ENCODE peak calls at places on chromosomes 4 and X, in four cellular contexts. One of them, this sample, is unnamed.

GRCh38 chrX:18890724-18891560 is 93.0 kb downstream of the PHKA2 start:
- DNase-seq in HepG2: no peak
- DNase-seq in HCT116: no peak
- DNase-seq in A549: no peak
- DNase-seq in this sample: no peak

GRCh38 chr4:181845617-181846016 is 397.6 kb upstream of the TENM3 start:
- DNase-seq in A549: no peak
- DNase-seq in HepG2: no peak
- DNase-seq in HCT116: no peak
- DNase-seq in this sample: no peak

GRCh38 chrX:1306909-1307625 is 29.5 kb upstream of the IL3RA start:
- DNase-seq in HCT116: no peak
- DNase-seq in A549: no peak
- DNase-seq in HepG2: no peak
- DNase-seq in this sample: no peak

GRCh38 chr4:29081230-29081955 is 1638.8 kb upstream of the PCDH7 start:
- DNase-seq in A549: no peak
- DNase-seq in HepG2: no peak
- DNase-seq in HCT116: peak
- DNase-seq in this sample: peak

GRCh38 chrX:103310592-103311400 is at the start of gene BEX2:
- DNase-seq in HCT116: peak
- DNase-seq in A549: peak
- DNase-seq in HepG2: no peak
- DNase-seq in this sample: no peak

GRCh38 chrX:96685205-96686099 is 810 bp downstream of the DIAPH2 start:
- DNase-seq in A549: peak
- DNase-seq in HCT116: no peak
- DNase-seq in HepG2: peak
- DNase-seq in this sample: peak

GRCh38 chr4:1857931-1858330 is 2.0 kb upstream of the LETM1 start:
- DNase-seq in HCT116: no peak
- DNase-seq in HepG2: no peak
- DNase-seq in A549: no peak
- DNase-seq in this sample: no peak

GRCh38 chr4:169345207-169345788 is 74.5 kb upstream of the SH3RF1 start:
- DNase-seq in A549: no peak
- DNase-seq in HepG2: no peak
- DNase-seq in HCT116: peak
- DNase-seq in this sample: no peak

GRCh38 chr4:98778206-98778605 is 119.8 kb upstream of the TSPAN5 start:
- DNase-seq in HCT116: no peak
- DNase-seq in A549: peak
- DNase-seq in HepG2: peak
- DNase-seq in this sample: peak

GRCh38 chrX:43940811-43941210 is 32.4 kb downstream of the NDP start:
- DNase-seq in HepG2: no peak
- DNase-seq in HCT116: no peak
- DNase-seq in A549: peak
- DNase-seq in this sample: no peak

GRCh38 chr4:59612235-59612634 is 1587.9 kb upstream of the ADGRL3 start:
- DNase-seq in HCT116: no peak
- DNase-seq in A549: peak
- DNase-seq in HepG2: no peak
- DNase-seq in this sample: peak

GRCh38 chr4:32226733-32227132 is 1506.6 kb downstream of the PCDH7 start:
- DNase-seq in HepG2: no peak
- DNase-seq in HCT116: no peak
- DNase-seq in A549: no peak
- DNase-seq in this sample: no peak

GRCh38 chrX:129763666-129764065 is 16.1 kb upstream of the SASH3 start:
- DNase-seq in A549: no peak
- DNase-seq in HCT116: no peak
- DNase-seq in HepG2: no peak
- DNase-seq in this sample: no peak

GRCh38 chr4:24763631-24764302 is 31.6 kb upstream of the SOD3 start:
- DNase-seq in HCT116: no peak
- DNase-seq in HepG2: no peak
- DNase-seq in A549: peak
- DNase-seq in this sample: no peak
- TF ChIP-seq MAX in HCT116: no peak
- TF ChIP-seq MAX in HepG2: no peak
- TF ChIP-seq MAX in A549: no peak
- TF ChIP-seq MAX in this sample: no peak

DNA sequence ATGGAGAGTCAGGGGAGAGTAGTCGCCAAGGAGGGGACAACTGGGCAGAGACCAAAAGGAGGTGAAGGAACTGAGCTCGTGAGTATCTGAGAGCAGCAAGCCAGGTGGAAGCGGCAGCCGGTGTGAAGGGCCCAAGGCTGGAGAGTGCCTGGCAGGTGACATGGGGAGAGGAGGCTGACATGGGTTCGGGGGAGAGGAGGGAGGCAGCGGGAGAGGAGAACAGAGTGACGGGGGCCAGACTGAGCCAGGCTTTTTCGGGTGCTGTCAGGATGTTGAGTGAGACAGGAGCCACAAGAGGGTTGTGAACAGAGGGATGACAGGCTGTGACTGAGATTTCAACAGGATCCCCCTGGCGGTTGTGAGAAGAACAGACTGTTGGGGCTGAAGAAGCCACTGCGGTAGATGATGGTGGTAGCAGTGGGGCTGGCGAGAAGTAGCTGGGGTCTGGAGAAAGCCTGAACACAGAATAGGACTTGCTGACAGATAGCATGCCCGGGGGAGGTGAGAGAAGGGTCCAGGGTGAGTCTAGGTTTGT is 5.7 kb downstream of the ELK1 start:
- DNase-seq in A549: peak
- DNase-seq in HCT116: no peak
- DNase-seq in HepG2: no peak
- DNase-seq in this sample: peak
- TF ChIP-seq CTCF in A549: peak
- TF ChIP-seq CTCF in HCT116: no peak
- TF ChIP-seq CTCF in HepG2: no peak
- TF ChIP-seq CTCF in this sample: no peak

GRCh38 chr4:40475609-40476008 is 140.5 kb downstream of the CHRNA9 start:
- DNase-seq in HepG2: peak
- DNase-seq in HCT116: no peak
- DNase-seq in A549: peak
- DNase-seq in this sample: no peak
- TF ChIP-seq POLR2A in HepG2: no peak
- TF ChIP-seq POLR2A in HCT116: no peak
- TF ChIP-seq POLR2A in A549: no peak
- TF ChIP-seq POLR2A in this sample: no peak

DNA sequence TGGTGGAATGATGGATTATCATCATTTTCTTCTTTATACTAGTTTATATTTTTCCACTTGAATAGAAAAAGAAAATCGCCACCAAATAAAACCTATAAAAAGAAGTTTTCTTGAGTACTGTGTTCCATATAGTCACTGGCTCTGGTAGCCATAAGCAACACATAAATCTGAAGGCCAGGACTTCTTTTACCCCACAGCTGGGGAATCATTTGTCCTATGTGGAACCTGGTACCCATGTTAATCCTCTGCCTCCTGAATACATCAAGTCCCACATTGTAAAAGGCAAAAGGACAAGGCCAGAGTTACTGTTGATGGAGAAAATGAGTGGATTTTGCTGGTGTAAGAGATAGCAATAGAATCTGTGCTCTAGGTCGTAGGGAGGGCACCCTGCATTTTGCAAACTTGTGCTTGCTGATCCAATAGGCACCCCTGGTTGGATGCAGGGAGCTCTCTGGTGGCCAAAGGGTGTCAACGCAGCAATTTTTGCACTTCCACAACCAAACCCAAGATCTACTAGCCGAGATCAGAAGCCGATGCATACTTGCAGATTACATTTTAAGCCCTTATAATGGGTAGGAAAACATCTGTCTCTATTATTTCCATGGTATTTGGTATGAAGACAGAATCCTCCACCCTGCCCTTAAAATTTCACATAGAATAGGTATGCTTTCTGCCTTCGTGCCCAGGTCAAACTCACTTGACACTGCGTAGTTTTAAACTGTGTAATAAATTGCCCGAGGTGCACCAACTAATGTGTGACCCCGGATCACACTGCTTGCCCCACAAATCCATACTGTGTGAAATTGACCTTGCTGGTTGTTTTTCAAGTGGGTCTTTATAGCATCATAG is 146.2 kb upstream of the SCML1 start:
- DNase-seq in HCT116: peak
- DNase-seq in HepG2: peak
- DNase-seq in A549: peak
- DNase-seq in this sample: peak
- TF ChIP-seq MAX in HCT116: no peak
- TF ChIP-seq MAX in HepG2: no peak
- TF ChIP-seq MAX in A549: peak
- TF ChIP-seq MAX in this sample: no peak

GRCh38 chr4:171650543-171650942 is 162.7 kb upstream of the GALNTL6 start:
- DNase-seq in HepG2: peak
- DNase-seq in HCT116: no peak
- DNase-seq in A549: no peak
- DNase-seq in this sample: no peak
- TF ChIP-seq CTCF in HepG2: peak
- TF ChIP-seq CTCF in HCT116: no peak
- TF ChIP-seq CTCF in A549: no peak
- TF ChIP-seq CTCF in this sample: peak

DNA sequence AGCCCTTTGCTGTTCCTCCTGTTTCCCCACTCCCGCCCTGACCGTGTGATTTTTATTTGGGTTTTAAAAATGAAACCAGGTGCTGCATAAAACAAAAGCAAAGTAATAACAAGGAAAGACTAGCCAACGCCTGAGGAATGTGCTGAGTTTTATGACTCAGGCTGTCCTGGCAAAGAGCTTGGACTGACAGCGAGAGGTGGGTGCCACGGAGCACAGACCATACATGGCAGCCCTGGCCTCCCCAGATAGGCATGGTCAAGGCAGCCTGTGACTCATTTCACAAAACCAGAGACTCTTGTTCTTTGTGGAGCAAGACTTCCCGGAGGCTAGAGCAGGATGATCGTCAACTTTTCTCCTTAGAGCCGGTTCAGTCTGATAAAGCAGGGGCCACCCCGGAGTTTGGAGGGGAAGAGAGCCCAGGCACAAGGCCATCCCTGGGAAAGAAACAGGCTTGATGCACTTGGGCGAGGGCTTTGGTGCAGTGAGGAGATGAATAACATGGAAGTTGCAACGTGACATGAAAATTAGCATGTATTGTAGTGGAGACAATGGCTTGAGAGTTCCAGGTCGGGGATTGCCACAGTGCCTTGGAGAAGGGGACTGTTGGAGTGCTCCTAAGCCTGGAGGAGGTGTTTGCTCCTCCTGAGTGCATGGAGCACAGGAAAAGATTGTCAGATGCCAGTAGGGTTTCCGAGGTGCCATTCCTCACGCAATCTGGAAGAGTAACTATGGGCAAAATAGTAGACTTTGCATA is 54.8 kb downstream of the C4orf51 start:
- DNase-seq in HepG2: peak
- DNase-seq in HCT116: no peak
- DNase-seq in A549: peak
- DNase-seq in this sample: no peak
- TF ChIP-seq POLR2A in HepG2: no peak
- TF ChIP-seq POLR2A in HCT116: no peak
- TF ChIP-seq POLR2A in A549: no peak
- TF ChIP-seq POLR2A in this sample: no peak

GRCh38 chr4:16116493-16116990 is 32.7 kb upstream of the PROM1 start:
- DNase-seq in A549: no peak
- DNase-seq in HepG2: peak
- DNase-seq in HCT116: no peak
- DNase-seq in this sample: no peak
- TF ChIP-seq MAX in A549: no peak
- TF ChIP-seq MAX in HepG2: no peak
- TF ChIP-seq MAX in HCT116: no peak
- TF ChIP-seq MAX in this sample: no peak

GRCh38 chr4:8940792-8941491 is 69.3 kb upstream of the HMX1 start:
- DNase-seq in HCT116: no peak
- DNase-seq in HepG2: peak
- DNase-seq in A549: peak
- DNase-seq in this sample: no peak
- TF ChIP-seq CTCF in HCT116: peak
- TF ChIP-seq CTCF in HepG2: peak
- TF ChIP-seq CTCF in A549: peak
- TF ChIP-seq CTCF in this sample: peak

DNA sequence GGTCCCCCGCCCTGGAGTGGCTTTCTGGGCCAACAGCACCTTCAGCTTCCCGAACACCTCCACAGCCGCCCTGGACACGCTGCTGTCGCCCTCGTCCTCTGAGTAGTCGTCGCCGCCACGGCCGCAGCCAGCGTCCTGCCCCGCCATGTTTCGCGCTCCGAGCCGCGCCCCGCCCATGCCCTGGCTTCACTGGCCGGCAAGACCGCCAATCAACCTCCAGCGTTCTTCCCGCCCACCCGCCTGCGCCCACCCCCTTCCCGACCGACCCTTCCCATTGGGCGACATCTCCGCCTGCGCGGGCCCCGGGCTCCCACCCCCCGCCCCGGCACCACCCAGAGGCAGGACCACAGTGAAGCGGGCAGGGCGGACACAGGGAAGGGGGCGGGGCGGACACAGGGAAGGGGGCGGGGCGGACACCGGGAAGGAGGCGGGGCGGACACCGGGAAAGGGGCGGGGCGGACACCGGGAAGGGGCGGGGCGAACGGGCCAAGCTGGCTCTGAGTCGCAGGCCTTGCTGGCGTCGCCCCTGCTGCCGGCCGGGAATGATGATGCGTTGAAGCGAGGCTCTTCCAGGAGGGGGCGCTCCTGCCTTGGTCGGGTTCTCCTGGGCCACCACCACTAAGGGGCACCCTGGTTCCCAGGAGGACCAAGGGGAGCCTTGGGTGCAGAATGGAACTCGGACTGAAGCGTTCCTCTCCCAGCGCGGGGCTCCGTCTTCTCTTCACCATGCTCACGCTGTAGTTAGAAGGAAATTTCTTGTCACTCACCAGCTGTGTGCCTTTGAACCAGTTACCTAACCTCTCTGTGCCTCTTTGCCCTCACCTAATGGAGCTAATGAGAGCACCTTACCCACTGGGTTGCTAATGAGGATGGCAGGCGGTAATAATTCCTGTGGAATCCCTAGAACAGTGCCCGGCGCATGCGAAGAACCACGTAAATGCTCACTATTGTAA is at the start of gene HAUS7:
- DNase-seq in HCT116: peak
- DNase-seq in HepG2: peak
- DNase-seq in A549: peak
- DNase-seq in this sample: peak
- TF ChIP-seq POLR2A in HCT116: no peak
- TF ChIP-seq POLR2A in HepG2: no peak
- TF ChIP-seq POLR2A in A549: peak
- TF ChIP-seq POLR2A in this sample: peak

This sample was measured in NB4.